ENCODE peak calls at places on chromosomes 13 and 19, in seven cellular contexts. N is HepG2, U is H1, E is HCT116, O is GM12878, Q is K562, J is SK-N-SH. D is an unnamed sample.

GRCh38 chr19:19447536-19448237 is 42.2 kb downstream of the GATAD2A start:
- DNase-seq in U (no peak), J (no peak), O (no peak), E (no peak), Q (no peak), N (no peak), D (no peak)

GRCh38 chr13:26037302-26037701 is 14.5 kb downstream of the SHISA2 start:
- DNase-seq in J (no peak), O (no peak), U (peak), Q (peak), E (peak), N (no peak), D (peak)

GRCh38 chr13:34678154-34678553 is 263.9 kb upstream of the NBEA start:
- DNase-seq in O (no peak), U (no peak), E (no peak), J (no peak), Q (no peak), N (peak), D (no peak)

GRCh38 chr13:75635621-75636338 is at the start of gene LMO7:
- DNase-seq in U (no peak), E (no peak), O (no peak), N (peak), Q (peak), J (peak), D (peak)

GRCh38 chr13:31179241-31179640 is 17.5 kb upstream of the HSPH1 start:
- DNase-seq in J (no peak), E (no peak), N (no peak), U (no peak), O (no peak), Q (no peak), D (no peak)

GRCh38 chr19:34428549-34429285 is 536 bp downstream of the UBA2 start:
- DNase-seq in U (no peak), Q (peak), J (peak), O (no peak), N (peak), E (no peak), D (peak)

GRCh38 chr13:114164681-114165429 is 14.2 kb upstream of the CFAP97D2 start:
- DNase-seq in E (no peak), N (no peak), J (no peak), O (no peak), U (no peak), Q (no peak), D (no peak)

GRCh38 chr13:65603160-65603559 is 1627.0 kb downstream of the PCDH9 start:
- DNase-seq in U (no peak), N (no peak), Q (no peak), E (no peak), J (no peak), O (no peak), D (no peak)

GRCh38 chr13:86298741-86299140 is 499.5 kb upstream of the SLITRK6 start:
- DNase-seq in N (no peak), O (no peak), U (no peak), J (peak), Q (no peak), E (no peak), D (no peak)

GRCh38 chr13:79776538-79776937 is 295.6 kb downstream of the NDFIP2 start:
- DNase-seq in Q (no peak), E (no peak), N (no peak), O (no peak), J (no peak), U (no peak), D (no peak)

GRCh38 chr13:24254151-24254810 is 55.1 kb upstream of the C1QTNF9 start:
- DNase-seq in U (no peak), E (no peak), N (no peak), J (no peak), O (no peak), Q (no peak), D (no peak)

GRCh38 chr19:18223860-18224524 is 2.2 kb downstream of the PDE4C start:
- DNase-seq in N (peak), Q (peak), O (no peak), U (no peak), J (peak), E (peak), D (no peak)

GRCh38 chr19:46840157-46840942 is 10.3 kb downstream of the AP2S1 start:
- DNase-seq in O (no peak), J (peak), N (peak), E (no peak), Q (peak), U (no peak), D (no peak)

GRCh38 chr19:34353546-34353945 is 11.4 kb upstream of the GPI start:
- DNase-seq in N (no peak), J (no peak), O (no peak), E (no peak), Q (no peak), U (no peak), D (no peak)

GRCh38 chr19:3863648-3864047 is 5.2 kb downstream of the ZFR2 start:
- DNase-seq in Q (no peak), J (no peak), O (no peak), E (no peak), N (no peak), U (no peak), D (no peak)

GRCh38 chr13:57634829-57635165 is 3.3 kb downstream of the PCDH17 start:
- DNase-seq in U (no peak), J (peak), N (no peak), Q (no peak), O (no peak), E (no peak), D (no peak)

GRCh38 chr19:29724102-29724641 is 9.1 kb upstream of the C19orf12 start:
- DNase-seq in E (no peak), N (no peak), U (no peak), J (no peak), O (no peak), Q (no peak), D (no peak)

GRCh38 chr19:15779756-15780476 is 7.5 kb upstream of the OR10H5 start:
- DNase-seq in E (no peak), Q (no peak), N (peak), U (no peak), O (no peak), J (no peak), D (no peak)

GRCh38 chr19:4744451-4745170 is 21.0 kb upstream of the DPP9 start:
- DNase-seq in O (no peak), E (no peak), Q (peak), J (no peak), U (no peak), N (no peak), D (no peak)

GRCh38 chr13:103788061-103788652 is 721.9 kb upstream of the SLC10A2 start:
- DNase-seq in E (no peak), Q (no peak), N (no peak), U (no peak), O (no peak), J (no peak), D (peak)

DNA sequence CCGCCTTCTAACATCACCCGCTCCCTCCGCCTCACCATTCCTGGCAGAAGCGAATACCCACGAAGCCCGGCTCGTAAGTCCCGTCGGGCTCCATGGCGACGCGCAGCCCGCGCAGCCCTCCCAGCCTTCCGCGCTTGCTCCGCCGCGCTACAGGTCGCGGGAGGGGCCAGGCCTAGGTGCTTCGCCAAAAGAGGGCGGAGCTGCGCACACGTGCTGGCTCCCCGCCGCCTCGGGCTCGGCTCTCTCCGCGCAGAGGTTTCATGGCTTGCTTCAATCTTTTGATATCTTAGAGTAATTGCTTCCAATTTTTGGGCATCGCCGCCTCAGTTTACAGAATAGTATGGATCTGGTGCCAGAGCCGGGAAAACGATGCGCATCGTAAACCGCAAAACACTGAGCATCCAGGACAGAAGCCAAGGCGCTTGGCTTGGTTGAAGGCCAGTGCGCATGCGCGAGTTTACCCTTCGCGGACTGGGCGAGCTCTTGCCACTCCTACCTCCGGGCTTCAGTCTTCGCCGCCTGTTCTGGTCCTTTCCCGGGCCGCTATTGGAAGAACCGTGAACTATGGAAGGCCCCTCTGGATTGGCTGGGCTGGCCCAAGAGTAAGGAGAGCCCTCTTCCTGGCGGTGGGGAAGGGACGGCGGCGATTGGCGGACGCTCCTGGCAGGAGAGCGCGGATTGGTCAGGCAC is at the start of gene POLR2I:
- DNase-seq in J (peak), N (peak), Q (peak), U (peak), O (peak), E (peak), D (peak)
- TF ChIP-seq JUND in J (no peak), N (no peak), Q (peak), U (no peak), O (no peak), E (no peak), D (no peak)

GRCh38 chr13:113041821-113042335 is 63.7 kb upstream of the F7 start:
- DNase-seq in N (no peak), O (no peak), J (no peak), U (no peak), E (no peak), Q (no peak), D (no peak)
- TF ChIP-seq JUND in N (no peak), O (no peak), J (no peak), U (no peak), E (no peak), Q (no peak), D (no peak)

GRCh38 chr19:50703915-50704548 is 15.6 kb downstream of the SHANK1 start:
- DNase-seq in J (no peak), O (no peak), N (peak), Q (peak), U (no peak), E (peak), D (peak)
- TF ChIP-seq JUND in J (no peak), O (no peak), N (no peak), Q (no peak), U (peak), E (no peak), D (no peak)

GRCh38 chr13:43785681-43786471 is 896 bp downstream of the ENOX1 start:
- DNase-seq in E (no peak), U (no peak), O (no peak), J (peak), Q (no peak), N (no peak), D (peak)

GRCh38 chr13:43782686-43783085 is 4.1 kb downstream of the ENOX1 start:
- DNase-seq in J (no peak), E (no peak), Q (no peak), O (no peak), U (no peak), N (no peak), D (no peak)

GRCh38 chr13:43785166-43785680 is 1.5 kb downstream of the ENOX1 start:
- DNase-seq in J (no peak), Q (no peak), U (no peak), N (no peak), E (no peak), O (no peak), D (no peak)

GRCh38 chr13:43784491-43784890 is 2.3 kb downstream of the ENOX1 start:
- DNase-seq in O (no peak), Q (no peak), N (no peak), J (no peak), U (no peak), E (no peak), D (no peak)

GRCh38 chr13:43783820-43784219 is 3.0 kb downstream of the ENOX1 start:
- DNase-seq in E (no peak), J (peak), U (no peak), N (no peak), Q (no peak), O (no peak), D (no peak)
- TF ChIP-seq JUND in E (no peak), J (no peak), U (no peak), N (no peak), Q (no peak), O (no peak), D (no peak)

DNA sequence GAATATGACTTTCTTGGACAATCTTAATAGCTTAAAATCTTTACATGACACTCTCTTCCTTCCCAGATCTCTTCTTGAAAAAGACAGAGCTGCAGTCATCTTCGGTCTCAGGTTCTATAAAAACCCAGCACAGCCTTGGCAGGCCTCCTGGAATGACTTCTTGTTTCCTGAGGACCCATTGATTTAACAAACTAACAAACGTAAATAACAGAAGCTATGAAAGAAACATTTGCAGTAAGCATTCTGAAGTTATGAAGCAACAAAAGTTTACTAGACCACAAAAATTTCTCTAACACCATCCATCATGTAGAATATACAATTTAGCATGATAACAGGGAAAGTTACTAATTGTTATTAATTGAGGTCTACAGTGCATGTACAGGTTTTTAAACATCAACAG is 62.8 kb upstream of the STARD13 start:
- DNase-seq in J (no peak), E (no peak), Q (no peak), U (no peak), O (no peak), N (no peak), D (no peak)
- TF ChIP-seq JUND in J (no peak), E (no peak), Q (no peak), U (no peak), O (no peak), N (no peak), D (no peak)

GRCh38 chr13:100751826-100752225 is 77.2 kb upstream of the TMTC4 start:
- DNase-seq in J (peak), N (peak), U (no peak), E (no peak), Q (peak), O (no peak), D (no peak)
- TF ChIP-seq JUND in J (no peak), N (no peak), U (no peak), E (no peak), Q (no peak), O (no peak), D (no peak)

GRCh38 chr13:99376132-99376531 is 68.9 kb upstream of the GPR183 start:
- DNase-seq in E (no peak), O (no peak), N (no peak), Q (no peak), J (no peak), U (no peak), D (no peak)

GRCh38 chr13:99374169-99374991 is 67.2 kb upstream of the GPR183 start:
- DNase-seq in J (no peak), Q (no peak), U (no peak), N (no peak), O (no peak), E (no peak), D (no peak)

GRCh38 chr13:99376924-99377323 is 69.7 kb upstream of the GPR183 start:
- DNase-seq in E (no peak), U (no peak), J (no peak), Q (no peak), N (no peak), O (no peak), D (no peak)

GRCh38 chr13:99374994-99375805 is 68.0 kb upstream of the GPR183 start:
- DNase-seq in Q (no peak), O (no peak), J (no peak), U (no peak), N (no peak), E (no peak), D (no peak)

GRCh38 chr13:99375806-99376080 is 68.5 kb upstream of the GPR183 start:
- DNase-seq in O (no peak), J (no peak), Q (no peak), E (no peak), U (no peak), N (no peak), D (no peak)
- TF ChIP-seq JUND in O (no peak), J (no peak), Q (no peak), E (no peak), U (no peak), N (no peak), D (no peak)

DNA sequence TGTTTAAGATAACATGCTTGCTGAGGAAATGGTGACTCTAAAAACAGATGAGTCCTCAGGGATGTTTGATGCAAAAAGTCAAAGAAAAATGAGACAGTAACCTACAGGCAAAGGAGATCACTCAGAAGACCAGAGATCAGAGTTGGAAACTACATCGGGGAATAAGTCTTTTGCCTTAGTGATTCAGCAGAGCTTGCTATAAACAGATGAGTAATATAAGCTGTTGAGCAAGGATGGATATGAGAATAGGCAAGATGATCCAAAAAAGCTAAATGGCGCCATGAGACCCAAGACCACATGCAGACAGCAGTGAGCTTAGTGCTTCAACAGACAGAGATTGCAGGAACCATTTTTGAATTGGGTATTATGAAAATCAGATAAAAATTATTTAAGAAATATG is 168.6 kb downstream of the POSTN start:
- DNase-seq in Q (no peak), U (no peak), O (no peak), J (no peak), E (no peak), N (no peak), D (no peak)
- TF ChIP-seq JUND in Q (no peak), U (no peak), O (no peak), J (no peak), E (no peak), N (no peak), D (no peak)

GRCh38 chr19:56356944-56357343 is 36.4 kb downstream of the ZNF582 start:
- DNase-seq in J (no peak), U (no peak), O (no peak), E (no peak), N (no peak), Q (no peak), D (no peak)
- TF ChIP-seq JUND in J (no peak), U (no peak), O (no peak), E (no peak), N (no peak), Q (no peak), D (no peak)

GRCh38 chr13:35695411-35695810 is 218.9 kb upstream of the MAB21L1 start:
- DNase-seq in U (no peak), E (no peak), N (no peak), O (no peak), J (no peak), Q (no peak), D (no peak)
- TF ChIP-seq JUND in U (no peak), E (no peak), N (no peak), O (no peak), J (no peak), Q (no peak), D (no peak)

D was measured in T47D.